ENCODE peak calls at places on chromosomes 4 and X, in four cellular contexts. One of them, this sample, is unnamed. For H3K4me1, the result is how much of the 10 kb centered on the place peaks cover.

GRCh38 chr4:125198916-125199315 is 115.8 kb upstream of the FAT4 start:
- DNase-seq in pancreas: no peak
- DNase-seq in spleen: no peak
- DNase-seq in HepG2: no peak
- DNase-seq in this sample: no peak

GRCh38 chr4:153159016-153159415 is 45.2 kb upstream of the TRIM2 start:
- DNase-seq in pancreas: no peak
- DNase-seq in HepG2: no peak
- DNase-seq in spleen: no peak
- DNase-seq in this sample: no peak

GRCh38 chr4:53127365-53127764 is 238.5 kb downstream of the SCFD2 start:
- DNase-seq in HepG2: no peak
- DNase-seq in spleen: no peak
- DNase-seq in pancreas: no peak
- DNase-seq in this sample: no peak

GRCh38 chr4:26233350-26233749 is 87.5 kb upstream of the RBPJ start:
- DNase-seq in HepG2: no peak
- DNase-seq in pancreas: no peak
- DNase-seq in spleen: no peak
- DNase-seq in this sample: no peak

GRCh38 chrX:149312936-149313432 is 192.1 kb downstream of the IDS start:
- DNase-seq in spleen: no peak
- DNase-seq in HepG2: no peak
- DNase-seq in pancreas: no peak
- DNase-seq in this sample: no peak

GRCh38 chr4:26237916-26238315 is 82.9 kb upstream of the RBPJ start:
- DNase-seq in spleen: no peak
- DNase-seq in HepG2: no peak
- DNase-seq in pancreas: no peak
- DNase-seq in this sample: no peak

GRCh38 chr4:45931151-45931550 is 192.7 kb downstream of the GABRG1 start:
- DNase-seq in pancreas: no peak
- DNase-seq in HepG2: no peak
- DNase-seq in spleen: no peak
- DNase-seq in this sample: no peak

GRCh38 chr4:127560755-127561154 is 72.0 kb upstream of the INTU start:
- DNase-seq in pancreas: no peak
- DNase-seq in HepG2: no peak
- DNase-seq in spleen: no peak
- DNase-seq in this sample: no peak

GRCh38 chr4:5568336-5568735 is 140.0 kb downstream of the EVC2 start:
- DNase-seq in pancreas: no peak
- DNase-seq in spleen: no peak
- DNase-seq in HepG2: no peak
- DNase-seq in this sample: no peak

GRCh38 chr4:38948551-38948950 is 80.9 kb downstream of the FAM114A1 start:
- DNase-seq in spleen: no peak
- DNase-seq in pancreas: no peak
- DNase-seq in HepG2: no peak
- DNase-seq in this sample: peak

GRCh38 chr4:160826339-160826679 is 1337.5 kb downstream of the FSTL5 start:
- DNase-seq in pancreas: no peak
- DNase-seq in spleen: no peak
- DNase-seq in HepG2: no peak
- DNase-seq in this sample: no peak

GRCh38 chrX:446243-446642 is 59.5 kb upstream of the PPP2R3B start:
- DNase-seq in spleen: peak
- DNase-seq in pancreas: no peak
- DNase-seq in HepG2: no peak
- DNase-seq in this sample: no peak

GRCh38 chr4:80026080-80026479 is 46.9 kb downstream of the ANTXR2 start:
- DNase-seq in spleen: no peak
- DNase-seq in HepG2: no peak
- DNase-seq in pancreas: no peak
- DNase-seq in this sample: no peak

GRCh38 chr4:183130328-183131155 is 31.5 kb downstream of the WWC2 start:
- DNase-seq in HepG2: no peak
- DNase-seq in pancreas: peak
- DNase-seq in spleen: no peak
- DNase-seq in this sample: no peak

GRCh38 chr4:178010596-178010995 is 568.4 kb upstream of the AGA start:
- DNase-seq in spleen: no peak
- DNase-seq in HepG2: no peak
- DNase-seq in pancreas: no peak
- DNase-seq in this sample: no peak

GRCh38 chrX:137236837-137237236 is 203.0 kb upstream of the GPR101 start:
- DNase-seq in HepG2: no peak
- DNase-seq in spleen: no peak
- DNase-seq in pancreas: no peak
- DNase-seq in this sample: no peak

GRCh38 chr4:23631255-23631950 is 258.4 kb downstream of the PPARGC1A start:
- DNase-seq in HepG2: no peak
- DNase-seq in pancreas: no peak
- DNase-seq in spleen: no peak
- DNase-seq in this sample: no peak

GRCh38 chrX:54978448-54978847 is 15.5 kb downstream of the PFKFB1 start:
- DNase-seq in spleen: no peak
- DNase-seq in HepG2: peak
- DNase-seq in pancreas: no peak
- DNase-seq in this sample: no peak

GRCh38 chr4:78645853-78646757 is 94.5 kb downstream of the ANXA3 start:
- DNase-seq in pancreas: peak
- DNase-seq in HepG2: peak
- DNase-seq in spleen: no peak
- DNase-seq in this sample: peak

GRCh38 chr4:95290702-95291101 is 258.1 kb downstream of the UNC5C start:
- DNase-seq in spleen: no peak
- DNase-seq in HepG2: no peak
- DNase-seq in pancreas: no peak
- DNase-seq in this sample: no peak

GRCh38 chr4:128228778-128229457 is 58.7 kb downstream of the PGRMC2 start:
- DNase-seq in HepG2: no peak
- DNase-seq in pancreas: no peak
- DNase-seq in spleen: no peak
- DNase-seq in this sample: no peak

GRCh38 chr4:98522062-98522461 is 136.3 kb downstream of the TSPAN5 start:
- DNase-seq in pancreas: no peak
- DNase-seq in spleen: no peak
- DNase-seq in HepG2: no peak
- DNase-seq in this sample: no peak
- H3K4me1 ChIP-seq in pancreas: under half
- H3K4me1 ChIP-seq in spleen: under half
- H3K4me1 ChIP-seq in HepG2: under half
- H3K4me1 ChIP-seq in this sample: under half

GRCh38 chr4:108533876-108534275 is 86.5 kb upstream of the RPL34 start:
- DNase-seq in HepG2: no peak
- DNase-seq in spleen: no peak
- DNase-seq in pancreas: no peak
- DNase-seq in this sample: no peak
- TF ChIP-seq CTCF in HepG2: no peak
- TF ChIP-seq CTCF in spleen: no peak
- TF ChIP-seq CTCF in pancreas: no peak
- TF ChIP-seq CTCF in this sample: no peak

GRCh38 chr4:119237642-119238041 is 25.1 kb downstream of the USP53 start:
- DNase-seq in spleen: no peak
- DNase-seq in pancreas: no peak
- DNase-seq in HepG2: no peak
- DNase-seq in this sample: no peak
- H3K4me1 ChIP-seq in spleen: under half
- H3K4me1 ChIP-seq in pancreas: under half
- H3K4me1 ChIP-seq in HepG2: under half
- H3K4me1 ChIP-seq in this sample: under half

GRCh38 chrX:102599950-102600579 is 750 bp downstream of the ARMCX5 start:
- DNase-seq in pancreas: no peak
- DNase-seq in spleen: no peak
- DNase-seq in HepG2: no peak
- DNase-seq in this sample: no peak

GRCh38 chrX:102604327-102604726 is 5.0 kb downstream of the ARMCX5 start:
- DNase-seq in HepG2: no peak
- DNase-seq in pancreas: no peak
- DNase-seq in spleen: no peak
- DNase-seq in this sample: no peak

GRCh38 chrX:102599084-102599949 is at the start of gene ARMCX5:
- DNase-seq in spleen: peak
- DNase-seq in pancreas: peak
- DNase-seq in HepG2: peak
- DNase-seq in this sample: peak
- TF ChIP-seq CTCF in spleen: no peak
- TF ChIP-seq CTCF in pancreas: no peak
- TF ChIP-seq CTCF in HepG2: no peak
- TF ChIP-seq CTCF in this sample: no peak

GRCh38 chr4:113674251-113674650 is 87.3 kb downstream of the CAMK2D start:
- DNase-seq in HepG2: no peak
- DNase-seq in pancreas: no peak
- DNase-seq in spleen: no peak
- DNase-seq in this sample: no peak
- H3K4me1 ChIP-seq in HepG2: under half
- H3K4me1 ChIP-seq in pancreas: under half
- H3K4me1 ChIP-seq in spleen: half or more
- H3K4me1 ChIP-seq in this sample: under half

DNA sequence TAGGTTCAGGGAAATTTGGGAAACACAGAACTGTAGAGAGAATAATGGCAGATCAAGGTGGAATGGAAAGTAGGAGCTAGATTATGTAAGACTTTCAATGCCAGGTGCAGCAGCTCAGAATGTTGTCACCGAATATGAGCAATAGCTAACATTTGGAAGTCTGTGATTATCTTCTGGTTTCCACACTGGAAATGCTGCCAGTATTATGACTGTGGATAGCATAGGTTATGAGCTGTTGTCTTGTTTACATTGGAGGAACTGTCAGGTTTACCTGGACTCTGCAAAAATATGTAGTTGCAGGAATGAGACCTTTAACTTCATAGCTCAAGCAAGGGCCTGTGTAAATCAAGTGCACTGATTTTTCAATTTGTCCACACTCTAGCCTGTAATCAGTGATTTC is 26.0 kb upstream of the TAF9B start:
- DNase-seq in HepG2: no peak
- DNase-seq in spleen: no peak
- DNase-seq in pancreas: no peak
- DNase-seq in this sample: no peak
- TF ChIP-seq CTCF in HepG2: no peak
- TF ChIP-seq CTCF in spleen: no peak
- TF ChIP-seq CTCF in pancreas: no peak
- TF ChIP-seq CTCF in this sample: no peak